ENCODE peak calls at places on chromosomes 13 and 19, in six cellular contexts. I is activated naive CD4-positive, alpha-beta T cell treated with anti-CD3 and anti-CD28 coated beads, Interleukin-2, amount 50 U/mL, for 16 hours; A is stimulated activated CD4-positive, alpha-beta T cell treated with anti-CD3 and anti-CD28 coated beads, Interleukin-1b, Interleukin-23, amount 100 ng/mL, for 24 hours; Y is NCI-H748 treated with DMSO at 0.1 percent for 48 hours; G is tibial artery; U is T-cell. S is an unnamed sample.
A peak's percentile ranks its signal among the peaks of the same experiment; 100 is the strongest.

GRCh38 chr13:113116871-113117271 is 5.7 kb upstream of the F10 start:
- DNase-seq in Y (no peak), I (no peak), U (no peak), A (no peak), G (peak; percentile 9), S (no peak)

GRCh38 chr19:37251308-37252229 is 33.6 kb downstream of the ZNF383 start:
- DNase-seq in A (no peak), Y (peak; percentile 97), U (peak; percentile 10), G (peak; percentile 71), I (no peak), S (peak; percentile 90)

GRCh38 chr19:30144242-30144758 is 202.3 kb downstream of the URI1 start:
- DNase-seq in G (no peak), U (no peak), A (no peak), Y (peak; percentile 72), I (no peak), S (peak; percentile 71)

GRCh38 chr13:99916366-99917103 is 55.0 kb downstream of the ZIC5 start:
- DNase-seq in U (peak; percentile 4), A (no peak), G (no peak), Y (peak; percentile 82), I (no peak), S (peak; percentile 26)

GRCh38 chr19:57560049-57560491 is 407 bp upstream of the ZNF550 start:
- DNase-seq in I (no peak), U (no peak), A (no peak), Y (no peak), G (no peak), S (no peak)

GRCh38 chr19:1360818-1361461 is 22.8 kb upstream of the NDUFS7 start:
- DNase-seq in G (peak; percentile 52), Y (no peak), U (no peak), I (no peak), A (no peak), S (peak; percentile 84)

GRCh38 chr13:22517544-22517943 is 663.2 kb upstream of the SGCG start:
- DNase-seq in U (no peak), G (no peak), Y (peak; percentile 79), A (no peak), I (no peak), S (peak; percentile 51)

GRCh38 chr13:110027470-110028240 is 241.3 kb upstream of the IRS2 start:
- DNase-seq in U (no peak), A (no peak), G (no peak), Y (no peak), I (no peak), S (no peak)

GRCh38 chr13:42545842-42546241 is 28.1 kb upstream of the TNFSF11 start:
- DNase-seq in A (no peak), U (no peak), Y (no peak), G (no peak), I (no peak), S (no peak)

GRCh38 chr13:90717451-90717936 is 630.0 kb upstream of the MIR17HG start:
- DNase-seq in Y (no peak), G (no peak), U (no peak), I (no peak), A (no peak), S (no peak)

GRCh38 chr13:63184693-63185092 is 1769.0 kb upstream of the PCDH20 start:
- DNase-seq in A (no peak), U (no peak), I (no peak), Y (no peak), G (no peak), S (no peak)

GRCh38 chr13:67095621-67096020 is 134.5 kb downstream of the PCDH9 start:
- DNase-seq in G (no peak), I (no peak), A (no peak), U (no peak), Y (no peak), S (no peak)

GRCh38 chr13:45004096-45004495 is 14.8 kb downstream of the GPALPP1 start:
- DNase-seq in U (no peak), I (no peak), A (no peak), G (no peak), Y (no peak), S (no peak)

GRCh38 chr13:60758637-60759036 is 361.6 kb downstream of the TDRD3 start:
- DNase-seq in Y (no peak), I (no peak), A (no peak), G (no peak), U (no peak), S (no peak)

GRCh38 chr13:60009300-60010248 is 154.2 kb downstream of the DIAPH3 start:
- DNase-seq in A (no peak), Y (peak; percentile 92), U (no peak), G (no peak), I (no peak), S (peak; percentile 47)

GRCh38 chr13:43159007-43159406 is 135.6 kb downstream of the DNAJC15 start:
- DNase-seq in U (no peak), A (no peak), I (no peak), Y (no peak), G (no peak), S (no peak)

GRCh38 chr13:106133025-106133424 is 402.4 kb downstream of the EFNB2 start:
- DNase-seq in Y (no peak), U (no peak), I (no peak), A (no peak), G (no peak), S (no peak)

GRCh38 chr13:109481046-109481445 is 305.3 kb downstream of the IRS2 start:
- DNase-seq in G (no peak), Y (no peak), A (no peak), U (no peak), I (no peak), S (no peak)

S was measured in NCI-H1105.